ENCODE peak calls at places on chromosomes 11 and 22, in five cellular contexts. One of them, this sample, is unnamed.
A peak's percentile ranks its signal among the peaks of the same experiment; 100 is the strongest.

GRCh38 chr22:38949889-38950405 is 7.5 kb upstream of the APOBEC3A start:
- DNase-seq in IMR-90: no peak
- DNase-seq in GM12878: no peak
- DNase-seq in K562: no peak
- DNase-seq in HepG2: no peak
- DNase-seq in this sample: no peak

GRCh38 chr11:33633251-33634003 is 67.2 kb downstream of the C11orf91 start:
- DNase-seq in IMR-90: peak; percentile 72
- DNase-seq in GM12878: no peak
- DNase-seq in K562: no peak
- DNase-seq in HepG2: peak; percentile 82
- DNase-seq in this sample: peak; percentile 94

GRCh38 chr22:30312053-30312452 is 14.7 kb downstream of the TBC1D10A start:
- DNase-seq in IMR-90: peak; percentile 83
- DNase-seq in GM12878: no peak
- DNase-seq in K562: no peak
- DNase-seq in HepG2: no peak
- DNase-seq in this sample: no peak

GRCh38 chr22:31275018-31275417 is 17.3 kb downstream of the PIK3IP1 start:
- DNase-seq in IMR-90: no peak
- DNase-seq in GM12878: no peak
- DNase-seq in K562: no peak
- DNase-seq in HepG2: no peak
- DNase-seq in this sample: no peak

GRCh38 chr11:61505640-61506155 is 2.9 kb upstream of the LRRC10B start:
- DNase-seq in IMR-90: no peak
- DNase-seq in GM12878: no peak
- DNase-seq in K562: no peak
- DNase-seq in HepG2: no peak
- DNase-seq in this sample: no peak

GRCh38 chr11:44852159-44852707 is 98.5 kb downstream of the TP53I11 start:
- DNase-seq in IMR-90: peak; percentile 50
- DNase-seq in GM12878: no peak
- DNase-seq in K562: no peak
- DNase-seq in HepG2: no peak
- DNase-seq in this sample: no peak

GRCh38 chr11:118081241-118081958 is 4.5 kb downstream of the TMPRSS4 start:
- DNase-seq in IMR-90: no peak
- DNase-seq in GM12878: no peak
- DNase-seq in K562: no peak
- DNase-seq in HepG2: no peak
- DNase-seq in this sample: no peak

GRCh38 chr11:103871923-103872551 is 164.4 kb upstream of the DDI1 start:
- DNase-seq in IMR-90: no peak
- DNase-seq in GM12878: no peak
- DNase-seq in K562: no peak
- DNase-seq in HepG2: no peak
- DNase-seq in this sample: no peak

GRCh38 chr11:60263434-60263833 is 17.0 kb upstream of the MS4A4A start:
- DNase-seq in IMR-90: no peak
- DNase-seq in GM12878: no peak
- DNase-seq in K562: no peak
- DNase-seq in HepG2: no peak
- DNase-seq in this sample: no peak

GRCh38 chr11:119850822-119851409 is 121.9 kb upstream of the NECTIN1 start:
- DNase-seq in IMR-90: no peak
- DNase-seq in GM12878: no peak
- DNase-seq in K562: no peak
- DNase-seq in HepG2: no peak
- DNase-seq in this sample: no peak

GRCh38 chr11:35138949-35139881 is at the start of gene CD44:
- DNase-seq in IMR-90: peak; percentile 86
- DNase-seq in GM12878: no peak
- DNase-seq in K562: peak; percentile 27
- DNase-seq in HepG2: no peak
- DNase-seq in this sample: peak; percentile 83

GRCh38 chr11:69884751-69885150 is 65.5 kb upstream of the FGF3 start:
- DNase-seq in IMR-90: no peak
- DNase-seq in GM12878: no peak
- DNase-seq in K562: no peak
- DNase-seq in HepG2: no peak
- DNase-seq in this sample: no peak

DNA sequence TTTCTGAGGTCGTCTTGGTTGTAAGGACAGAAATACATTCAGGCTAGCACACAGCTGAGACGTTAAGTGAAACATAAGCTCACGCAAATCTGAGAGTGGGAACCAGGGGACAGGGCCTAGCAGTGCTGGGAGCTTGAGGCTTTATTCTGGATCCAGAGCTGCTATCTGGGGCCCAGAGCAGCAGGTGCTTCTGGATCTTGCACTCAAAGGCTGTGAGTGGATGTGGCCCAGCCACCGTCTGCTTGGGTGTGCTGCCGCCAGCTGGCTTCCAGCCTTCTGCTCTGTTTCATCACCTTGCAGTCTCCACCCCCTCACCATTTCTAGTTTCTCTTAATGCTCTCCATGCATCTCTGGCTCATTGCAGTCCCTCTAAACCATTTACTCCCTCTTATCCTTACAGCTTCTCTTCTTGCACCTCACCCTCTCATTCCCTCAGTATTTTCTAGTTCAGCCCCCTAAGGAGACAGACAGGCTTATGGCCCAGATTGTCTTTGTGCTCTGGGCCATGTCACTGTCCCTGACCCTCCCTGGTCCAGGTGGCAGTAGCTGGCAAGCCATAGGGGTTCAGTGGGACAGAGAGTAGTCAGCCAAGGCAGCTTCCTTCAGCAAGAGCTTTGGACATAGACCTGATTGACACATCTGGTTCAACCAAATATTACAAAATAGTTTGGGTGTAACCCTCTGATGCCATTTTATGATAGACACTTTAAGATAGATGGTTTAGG is 53.7 kb downstream of the NCAM1 start:
- DNase-seq in IMR-90: no peak
- DNase-seq in GM12878: no peak
- DNase-seq in K562: no peak
- DNase-seq in HepG2: no peak
- DNase-seq in this sample: no peak
- TF ChIP-seq BHLHE40 in IMR-90: no peak
- TF ChIP-seq BHLHE40 in GM12878: no peak
- TF ChIP-seq BHLHE40 in K562: no peak
- TF ChIP-seq BHLHE40 in HepG2: no peak
- TF ChIP-seq BHLHE40 in this sample: no peak

GRCh38 chr22:47421846-47422245 is 659.4 kb downstream of the TBC1D22A start:
- DNase-seq in IMR-90: no peak
- DNase-seq in GM12878: no peak
- DNase-seq in K562: no peak
- DNase-seq in HepG2: no peak
- DNase-seq in this sample: no peak

GRCh38 chr22:47417699-47418098 is 655.2 kb downstream of the TBC1D22A start:
- DNase-seq in IMR-90: no peak
- DNase-seq in GM12878: no peak
- DNase-seq in K562: no peak
- DNase-seq in HepG2: no peak
- DNase-seq in this sample: no peak

GRCh38 chr22:47419239-47419638 is 656.8 kb downstream of the TBC1D22A start:
- DNase-seq in IMR-90: no peak
- DNase-seq in GM12878: no peak
- DNase-seq in K562: no peak
- DNase-seq in HepG2: no peak
- DNase-seq in this sample: no peak

GRCh38 chr22:47422736-47423135 is 660.3 kb downstream of the TBC1D22A start:
- DNase-seq in IMR-90: no peak
- DNase-seq in GM12878: no peak
- DNase-seq in K562: no peak
- DNase-seq in HepG2: no peak
- DNase-seq in this sample: no peak

DNA sequence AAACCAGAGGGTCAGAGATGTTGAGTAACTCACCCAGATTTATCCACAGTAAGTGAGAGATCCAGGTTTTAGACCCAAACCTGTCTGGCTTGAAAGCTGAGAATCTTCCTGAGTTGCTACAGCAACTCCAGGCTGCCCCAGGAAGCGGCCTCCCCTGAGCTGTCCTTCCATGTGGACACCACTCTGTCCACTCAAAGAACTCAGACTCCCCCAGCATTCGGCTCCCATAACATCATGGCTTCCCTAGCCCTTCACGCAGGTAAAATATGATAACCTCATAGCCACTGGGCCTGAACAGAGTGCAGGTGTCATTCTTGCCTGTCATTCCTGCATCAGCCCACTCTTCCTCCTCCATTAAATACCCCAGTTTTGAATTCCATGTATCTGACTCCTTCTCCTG is 657.8 kb downstream of the TBC1D22A start:
- DNase-seq in IMR-90: no peak
- DNase-seq in GM12878: no peak
- DNase-seq in K562: no peak
- DNase-seq in HepG2: no peak
- DNase-seq in this sample: no peak
- H3K9me3 ChIP-seq in IMR-90: peaks cover 20% of the 10 kb centered on the region
- H3K9me3 ChIP-seq in GM12878: no peaks in the 10 kb centered on the region
- H3K9me3 ChIP-seq in K562: no peaks in the 10 kb centered on the region
- H3K9me3 ChIP-seq in HepG2: no peaks in the 10 kb centered on the region
- H3K9me3 ChIP-seq in this sample: no peaks in the 10 kb centered on the region

GRCh38 chr22:44025171-44026065 is 1.3 kb downstream of the PARVB start:
- DNase-seq in IMR-90: no peak
- DNase-seq in GM12878: peak; percentile 96
- DNase-seq in K562: peak; percentile 72
- DNase-seq in HepG2: no peak
- DNase-seq in this sample: no peak
- TF ChIP-seq BHLHE40 in IMR-90: no peak
- TF ChIP-seq BHLHE40 in GM12878: peak; percentile 93
- TF ChIP-seq BHLHE40 in K562: no peak
- TF ChIP-seq BHLHE40 in HepG2: no peak
- TF ChIP-seq BHLHE40 in this sample: no peak

GRCh38 chr11:17596310-17596669 is 49.2 kb downstream of the OTOG start:
- DNase-seq in IMR-90: no peak
- DNase-seq in GM12878: no peak
- DNase-seq in K562: no peak
- DNase-seq in HepG2: no peak
- DNase-seq in this sample: no peak
- H3K9me3 ChIP-seq in IMR-90: no peaks in the 10 kb centered on the region
- H3K9me3 ChIP-seq in GM12878: no peaks in the 10 kb centered on the region
- H3K9me3 ChIP-seq in K562: no peaks in the 10 kb centered on the region
- H3K9me3 ChIP-seq in HepG2: no peaks in the 10 kb centered on the region
- H3K9me3 ChIP-seq in this sample: no peaks in the 10 kb centered on the region

DNA sequence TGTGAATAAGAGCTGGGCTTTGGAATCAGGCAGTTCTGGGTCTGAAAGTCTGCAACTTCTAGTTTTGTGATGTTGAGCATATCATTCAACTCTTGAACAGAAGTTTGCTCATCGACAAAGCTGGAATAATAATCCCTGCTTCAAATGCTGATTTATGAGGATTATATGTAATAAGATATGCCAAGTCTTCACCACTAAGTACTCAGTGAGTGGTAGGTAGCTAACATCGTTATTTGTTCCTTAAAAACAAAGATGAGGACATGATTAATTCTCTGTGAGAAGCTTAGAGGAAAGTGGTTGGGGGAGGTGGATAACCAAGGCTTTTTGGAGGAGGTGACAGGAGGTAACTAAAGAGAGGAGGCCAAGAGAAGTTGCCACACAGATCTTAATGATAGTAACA is 96.5 kb downstream of the ME3 start:
- DNase-seq in IMR-90: no peak
- DNase-seq in GM12878: no peak
- DNase-seq in K562: no peak
- DNase-seq in HepG2: no peak
- DNase-seq in this sample: no peak
- TF ChIP-seq BHLHE40 in IMR-90: no peak
- TF ChIP-seq BHLHE40 in GM12878: no peak
- TF ChIP-seq BHLHE40 in K562: no peak
- TF ChIP-seq BHLHE40 in HepG2: no peak
- TF ChIP-seq BHLHE40 in this sample: no peak

DNA sequence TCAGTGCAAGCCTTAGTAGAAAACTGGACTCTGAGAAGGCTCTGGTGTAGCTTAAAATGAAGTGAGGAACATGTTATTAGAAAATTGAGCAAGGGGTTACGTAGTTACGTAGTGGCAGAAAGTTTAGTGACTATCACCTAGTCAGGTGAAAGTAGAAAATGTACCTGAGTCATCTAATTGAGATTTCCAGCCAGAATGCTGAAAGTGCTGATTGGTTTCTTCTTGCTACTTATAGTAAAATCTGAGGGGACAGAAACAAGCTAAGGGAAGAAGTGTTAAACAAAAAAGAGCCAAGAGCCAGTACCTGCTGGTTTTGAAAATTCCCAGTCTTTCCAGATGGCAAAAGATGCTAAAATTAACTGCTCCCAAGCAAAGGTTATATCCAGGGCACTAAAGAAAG is 29.4 kb downstream of the ZNF280B start:
- DNase-seq in IMR-90: no peak
- DNase-seq in GM12878: no peak
- DNase-seq in K562: no peak
- DNase-seq in HepG2: no peak
- DNase-seq in this sample: no peak
- H3K9me3 ChIP-seq in IMR-90: no peaks in the 10 kb centered on the region
- H3K9me3 ChIP-seq in GM12878: no peaks in the 10 kb centered on the region
- H3K9me3 ChIP-seq in K562: no peaks in the 10 kb centered on the region
- H3K9me3 ChIP-seq in HepG2: no peaks in the 10 kb centered on the region
- H3K9me3 ChIP-seq in this sample: no peaks in the 10 kb centered on the region

DNA sequence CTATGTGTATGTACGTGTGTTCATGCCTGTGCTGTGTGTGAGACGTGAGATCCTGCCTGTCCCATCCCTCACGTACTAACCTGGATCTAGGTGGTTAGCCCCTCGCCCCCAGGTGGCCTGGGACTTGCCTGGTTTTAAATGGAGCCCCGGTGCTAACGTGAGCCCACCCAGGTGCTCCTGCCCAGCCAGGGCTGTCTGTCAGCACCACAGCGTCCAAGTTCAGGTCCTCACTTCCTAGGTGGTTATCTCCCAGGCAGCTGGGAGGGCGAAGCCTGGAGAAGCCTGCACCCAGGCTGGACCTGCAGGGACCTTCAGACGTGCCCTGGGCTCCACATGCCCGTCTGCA is 86.0 kb downstream of the KCNQ1 start:
- DNase-seq in IMR-90: no peak
- DNase-seq in GM12878: no peak
- DNase-seq in K562: no peak
- DNase-seq in HepG2: no peak
- DNase-seq in this sample: no peak
- TF ChIP-seq BHLHE40 in IMR-90: no peak
- TF ChIP-seq BHLHE40 in GM12878: no peak
- TF ChIP-seq BHLHE40 in K562: no peak
- TF ChIP-seq BHLHE40 in HepG2: no peak
- TF ChIP-seq BHLHE40 in this sample: no peak

DNA sequence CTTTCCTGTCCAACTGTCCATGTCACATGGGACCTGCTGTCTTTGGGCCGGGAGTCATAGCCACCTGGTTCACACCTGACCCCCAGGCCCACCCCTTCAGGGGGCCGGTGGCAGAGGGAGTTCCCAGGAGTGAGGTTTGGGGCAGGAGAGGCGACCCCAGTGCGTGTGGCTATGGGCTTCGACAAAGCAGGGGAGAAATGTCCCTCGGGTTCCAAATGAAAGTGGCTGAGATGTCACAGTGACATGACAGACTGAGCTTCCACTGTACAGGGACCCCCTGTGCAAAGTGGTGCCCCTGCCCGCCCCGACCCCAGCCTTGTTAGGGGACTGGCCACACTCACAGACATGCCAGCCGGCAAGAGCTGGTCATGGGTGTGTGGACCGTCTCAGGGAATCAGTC is 1297.0 kb downstream of the BRD1 start:
- DNase-seq in IMR-90: no peak
- DNase-seq in GM12878: no peak
- DNase-seq in K562: no peak
- DNase-seq in HepG2: no peak
- DNase-seq in this sample: no peak
- H3K9me3 ChIP-seq in IMR-90: peaks cover 72% of the 10 kb centered on the region
- H3K9me3 ChIP-seq in GM12878: no peaks in the 10 kb centered on the region
- H3K9me3 ChIP-seq in K562: no peaks in the 10 kb centered on the region
- H3K9me3 ChIP-seq in HepG2: no peaks in the 10 kb centered on the region
- H3K9me3 ChIP-seq in this sample: no peaks in the 10 kb centered on the region

This sample was measured in A549.